ENCODE peak calls at places on chromosome 17, in eight cellular contexts. P is IMR-90; G is activated T-helper 1 cell treated with Interleukin-2 at 50 U/mL for 16 hours; R is CD8-positive, alpha-beta memory T cell; S is stimulated activated CD8-positive, alpha-beta memory T cell treated with anti-CD3 and anti-CD28 coated beads, Interleukin-7, amount 100 ng/mL, for 1 hour; U is NCI-H1930; Q is NCI-H187; Y is stimulated activated CD4-positive, alpha-beta T cell treated with anti-CD3 and anti-CD28 coated beads, Interleukin-15, amount 100 ng/mL, for 48 hours. D is an unnamed sample.

GRCh38 chr17:4999429-5000093 is 1.8 kb downstream of the KIF1C start:
- DNase-seq in P (no peak), G (no peak), R (peak; percentile 10), S (no peak), U (no peak), Q (no peak), Y (no peak), D (no peak)

GRCh38 chr17:9790889-9791876 is at the start of gene DHRS7C:
- DNase-seq in P (no peak), G (no peak), R (no peak), S (no peak), U (no peak), Q (no peak), Y (no peak), D (no peak)

GRCh38 chr17:32742686-32743538 is 134.0 kb downstream of the MYO1D start:
- DNase-seq in P (no peak), G (no peak), R (no peak), S (no peak), U (no peak), Q (no peak), Y (no peak), D (no peak)

GRCh38 chr17:27333410-27333980 is 39.6 kb downstream of the WSB1 start:
- DNase-seq in P (no peak), G (no peak), R (no peak), S (no peak), U (no peak), Q (no peak), Y (no peak), D (no peak)

GRCh38 chr17:81329279-81329926 is 34.3 kb upstream of the SLC38A10 start:
- DNase-seq in P (peak; percentile 92), G (no peak), R (no peak), S (no peak), U (no peak), Q (no peak), Y (no peak), D (no peak)

GRCh38 chr17:11221721-11222120 is 19.3 kb upstream of the SHISA6 start:
- DNase-seq in P (no peak), G (no peak), R (no peak), S (no peak), U (no peak), Q (no peak), Y (no peak), D (no peak)

GRCh38 chr17:41024702-41025101 is 2.3 kb downstream of the KRTAP1-5 start:
- DNase-seq in P (peak; percentile 14), G (no peak), R (no peak), S (no peak), U (no peak), Q (no peak), Y (no peak), D (no peak)

GRCh38 chr17:48012151-48012520 is 25.5 kb downstream of the COPZ2 start:
- DNase-seq in P (no peak), G (peak; percentile 48), R (peak; percentile 82), S (peak; percentile 38), U (peak; percentile 77), Q (peak; percentile 77), Y (peak; percentile 54), D (peak; percentile 41)

GRCh38 chr17:44267818-44268490 is at the start of gene SLC4A1:
- DNase-seq in P (no peak), G (no peak), R (no peak), S (no peak), U (no peak), Q (no peak), Y (no peak), D (no peak)

GRCh38 chr17:82520041-82520910 is 744 bp downstream of the FOXK2 start:
- DNase-seq in P (no peak), G (peak; percentile 14), R (peak; percentile 55), S (peak; percentile 6), U (no peak), Q (no peak), Y (no peak), D (peak; percentile 13)

GRCh38 chr17:62668091-62668804 is 40.8 kb downstream of the MRC2 start:
- DNase-seq in P (no peak), G (no peak), R (no peak), S (no peak), U (no peak), Q (no peak), Y (no peak), D (no peak)

GRCh38 chr17:79202476-79202875 is 127.9 kb downstream of the ENGASE start:
- DNase-seq in P (no peak), G (no peak), R (no peak), S (no peak), U (no peak), Q (no peak), Y (no peak), D (no peak)

GRCh38 chr17:66661411-66661843 is 173.5 kb upstream of the CACNG5 start:
- DNase-seq in P (peak; percentile 56), G (no peak), R (no peak), S (no peak), U (no peak), Q (peak; percentile 31), Y (no peak), D (no peak)

GRCh38 chr17:78343099-78343432 is 16.8 kb downstream of the SOCS3 start:
- DNase-seq in P (peak; percentile 87), G (no peak), R (no peak), S (no peak), U (no peak), Q (no peak), Y (no peak), D (no peak)

GRCh38 chr17:4856271-4856936 is 23.3 kb downstream of the MINK1 start:
- DNase-seq in P (no peak), G (no peak), R (no peak), S (no peak), U (no peak), Q (no peak), Y (no peak), D (no peak)

GRCh38 chr17:37676115-37676925 is 33.1 kb upstream of the DDX52 start:
- DNase-seq in P (peak; percentile 64), G (no peak), R (no peak), S (no peak), U (no peak), Q (no peak), Y (no peak), D (no peak)

GRCh38 chr17:3981455-3981854 is 17.2 kb upstream of the ATP2A3 start:
- DNase-seq in P (no peak), G (no peak), R (no peak), S (no peak), U (no peak), Q (no peak), Y (no peak), D (no peak)

GRCh38 chr17:41801374-41802062 is 10.2 kb downstream of the P3H4 start:
- DNase-seq in P (peak; percentile 72), G (peak; percentile 50), R (peak; percentile 76), S (peak; percentile 60), U (peak; percentile 58), Q (peak; percentile 55), Y (peak; percentile 61), D (peak; percentile 21)

GRCh38 chr17:20059728-20060188 is 50.6 kb downstream of the SPECC1 start:
- DNase-seq in P (peak; percentile 23), G (no peak), R (no peak), S (no peak), U (peak; percentile 2), Q (no peak), Y (no peak), D (no peak)

GRCh38 chr17:28466521-28467048 is 6.9 kb upstream of the SLC13A2 start:
- DNase-seq in P (no peak), G (no peak), R (no peak), S (no peak), U (no peak), Q (no peak), Y (no peak), D (no peak)

GRCh38 chr17:39617446-39618251 is 9.1 kb upstream of the PPP1R1B start:
- DNase-seq in P (peak; percentile 13), G (peak; percentile 42), R (peak; percentile 63), S (no peak), U (peak; percentile 26), Q (peak; percentile 50), Y (peak; percentile 24), D (peak; percentile 17)

GRCh38 chr17:48241770-48242497 is 134.4 kb downstream of the SNX11 start:
- DNase-seq in P (no peak), G (no peak), R (no peak), S (no peak), U (peak; percentile 29), Q (no peak), Y (no peak), D (no peak)

GRCh38 chr17:78127240-78127887 is 1.2 kb downstream of the TMC6 start:
- DNase-seq in P (no peak), G (peak; percentile 61), R (peak; percentile 83), S (no peak), U (no peak), Q (no peak), Y (peak; percentile 54), D (peak; percentile 67)

GRCh38 chr17:5580367-5580766 is 3.9 kb downstream of the NLRP1 start:
- DNase-seq in P (peak; percentile 35), G (no peak), R (no peak), S (no peak), U (no peak), Q (no peak), Y (no peak), D (no peak)

GRCh38 chr17:7894866-7895265 is 6.3 kb downstream of the CHD3 start:
- DNase-seq in P (no peak), G (no peak), R (no peak), S (no peak), U (no peak), Q (no peak), Y (no peak), D (no peak)

GRCh38 chr17:77173104-77173503 is 32.3 kb downstream of the SEC14L1 start:
- DNase-seq in P (no peak), G (no peak), R (no peak), S (no peak), U (no peak), Q (no peak), Y (no peak), D (no peak)

GRCh38 chr17:67481808-67482207 is 104.7 kb downstream of the PITPNC1 start:
- DNase-seq in P (peak; percentile 57), G (no peak), R (no peak), S (no peak), U (no peak), Q (no peak), Y (no peak), D (no peak)

GRCh38 chr17:60695960-60696359 is 18.3 kb downstream of the BCAS3 start:
- DNase-seq in P (peak; percentile 47), G (no peak), R (no peak), S (no peak), U (no peak), Q (no peak), Y (no peak), D (no peak)

GRCh38 chr17:4748687-4749086 is 9.0 kb upstream of the CXCL16 start:
- DNase-seq in P (no peak), G (no peak), R (no peak), S (no peak), U (no peak), Q (no peak), Y (no peak), D (no peak)

GRCh38 chr17:54900457-54901229 is at the start of gene TOM1L1:
- DNase-seq in P (peak; percentile 46), G (peak; percentile 1), R (no peak), S (no peak), U (peak; percentile 88), Q (peak; percentile 72), Y (peak; percentile 19), D (peak; percentile 15)

GRCh38 chr17:68595496-68595895 is 5.7 kb downstream of the FAM20A start:
- DNase-seq in P (no peak), G (no peak), R (no peak), S (no peak), U (no peak), Q (no peak), Y (no peak), D (no peak)

GRCh38 chr17:55576237-55576998 is 65.2 kb upstream of the SMIM36 start:
- DNase-seq in P (peak; percentile 75), G (no peak), R (no peak), S (no peak), U (no peak), Q (no peak), Y (no peak), D (no peak)

GRCh38 chr17:32492281-32492623 is 5.5 kb downstream of the CDK5R1 start:
- DNase-seq in P (no peak), G (no peak), R (no peak), S (no peak), U (no peak), Q (no peak), Y (no peak), D (no peak)

GRCh38 chr17:78828470-78829185 is 12.0 kb downstream of the USP36 start:
- DNase-seq in P (peak; percentile 78), G (no peak), R (no peak), S (no peak), U (no peak), Q (no peak), Y (no peak), D (no peak)

D was measured in T-helper 22 cell.